ENCODE peak calls at places on chromosomes 3 and 15, in seven cellular contexts. S, V, E, G, L, H and J are unnamed samples.

GRCh38 chr15:69810441-69811071 is 287.2 kb downstream of the TLE3 start:
- DNase-seq in V (no peak), L (no peak), E (no peak), H (no peak), S (no peak), G (no peak), J (no peak)

GRCh38 chr15:58755956-58756355 is 6.4 kb upstream of the ADAM10 start:
- DNase-seq in E (no peak), V (no peak), H (no peak), G (no peak), S (no peak), L (peak; percentile 7), J (no peak)

GRCh38 chr3:133893683-133894333 is 1.9 kb downstream of the RAB6B start:
- DNase-seq in V (no peak), G (no peak), E (no peak), L (no peak), H (no peak), S (no peak), J (no peak)

GRCh38 chr15:89089316-89090230 is 1.3 kb downstream of the ABHD2 start:
- DNase-seq in V (no peak), L (no peak), S (no peak), G (no peak), H (no peak), E (no peak), J (no peak)

GRCh38 chr3:103173940-103174339 is 739.1 kb downstream of the ZPLD1 start:
- DNase-seq in L (no peak), G (no peak), S (no peak), V (no peak), H (no peak), E (no peak), J (no peak)

GRCh38 chr3:64104691-64105101 is 81.4 kb upstream of the PSMD6 start:
- DNase-seq in H (no peak), V (peak; percentile 87), S (no peak), L (peak; percentile 36), G (no peak), E (no peak), J (peak; percentile 98)

GRCh38 chr3:132203889-132204596 is 113.2 kb upstream of the ACP3 start:
- DNase-seq in H (no peak), E (no peak), L (no peak), V (no peak), S (no peak), G (no peak), J (no peak)

GRCh38 chr3:119357190-119357589 is 63.0 kb downstream of the ARHGAP31 start:
- DNase-seq in E (no peak), V (no peak), G (no peak), H (no peak), L (no peak), S (no peak), J (peak; percentile 23)

GRCh38 chr15:97984157-97984556 is 23.7 kb downstream of the ARRDC4 start:
- DNase-seq in H (no peak), V (no peak), G (no peak), E (no peak), S (no peak), L (no peak), J (no peak)

GRCh38 chr3:188362405-188362831 is 208.5 kb downstream of the LPP start:
- DNase-seq in V (peak; percentile 69), L (peak; percentile 41), H (no peak), S (no peak), G (no peak), E (peak; percentile 92), J (peak; percentile 89)

GRCh38 chr15:38374477-38374876 is 79.5 kb upstream of the FAM98B start:
- DNase-seq in H (no peak), L (no peak), G (no peak), S (no peak), E (no peak), V (no peak), J (no peak)

GRCh38 chr3:105444725-105445124 is 78.0 kb downstream of the ALCAM start:
- DNase-seq in V (peak; percentile 44), G (no peak), L (no peak), H (no peak), E (no peak), S (no peak), J (peak; percentile 45)

GRCh38 chr3:112353365-112353764 is 20.4 kb downstream of the CD200 start:
- DNase-seq in E (no peak), G (no peak), S (no peak), V (no peak), L (no peak), H (no peak), J (no peak)

GRCh38 chr3:112351036-112351435 is 18.1 kb downstream of the CD200 start:
- DNase-seq in L (no peak), H (no peak), S (no peak), G (no peak), V (no peak), E (no peak), J (no peak)

GRCh38 chr3:112351823-112352222 is 18.9 kb downstream of the CD200 start:
- DNase-seq in E (no peak), L (no peak), H (no peak), S (no peak), G (no peak), V (no peak), J (no peak)

GRCh38 chr3:112354642-112355333 is 21.8 kb downstream of the CD200 start:
- DNase-seq in E (no peak), L (no peak), G (no peak), H (no peak), V (no peak), S (no peak), J (no peak)

GRCh38 chr3:112352720-112353119 is 19.8 kb downstream of the CD200 start:
- DNase-seq in E (no peak), H (no peak), V (no peak), G (no peak), S (no peak), L (no peak), J (no peak)
- H3K4me3 ChIP-seq in E (no peak overlapping the region), H (no peak overlapping the region), V (no peak overlapping the region), G (no peak overlapping the region), S (no peak overlapping the region), L (no peak overlapping the region), J (no peak overlapping the region)

GRCh38 chr15:55700876-55701275 is 42.1 kb downstream of the PRTG start:
- DNase-seq in S (no peak), H (no peak), L (no peak), V (no peak), E (no peak), G (no peak), J (no peak)

GRCh38 chr15:55698653-55699052 is 44.3 kb downstream of the PRTG start:
- DNase-seq in L (no peak), H (no peak), G (no peak), V (no peak), E (no peak), S (no peak), J (no peak)

GRCh38 chr15:55695432-55695831 is 47.5 kb downstream of the PRTG start:
- DNase-seq in L (no peak), G (no peak), S (no peak), V (peak; percentile 5), E (no peak), H (no peak), J (no peak)

GRCh38 chr15:55694652-55695150 is 48.3 kb downstream of the PRTG start:
- DNase-seq in E (no peak), V (peak; percentile 83), L (no peak), H (no peak), G (no peak), S (no peak), J (peak; percentile 7)

DNA sequence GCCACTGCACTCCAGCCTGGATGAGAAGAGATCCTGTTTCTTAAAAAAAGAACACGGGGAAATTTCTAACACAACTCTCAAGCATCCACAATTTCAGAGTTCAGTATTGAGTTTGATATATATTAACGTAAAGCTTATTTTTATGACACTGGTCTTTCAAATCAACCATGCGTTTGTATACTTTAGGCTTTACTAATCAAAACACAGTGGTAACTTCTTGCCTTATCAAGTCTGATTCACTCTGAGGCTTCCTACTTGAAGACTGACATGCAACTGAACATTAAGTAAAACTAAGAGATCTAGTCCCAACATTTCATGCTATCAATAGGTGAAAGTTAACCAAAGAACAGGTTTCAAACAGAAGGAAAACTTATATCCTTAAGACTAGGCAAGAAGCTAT is 46.7 kb downstream of the PRTG start:
- DNase-seq in E (peak; percentile 5), H (no peak), V (peak; percentile 78), L (no peak), G (no peak), S (no peak), J (no peak)
- H3K27me3 ChIP-seq in E (no peaks in the 10 kb centered on the region), H (no peaks in the 10 kb centered on the region), V (peaks cover 29% of the 10 kb centered on the region), L (no peaks in the 10 kb centered on the region), G (no peaks in the 10 kb centered on the region), S (no peaks in the 10 kb centered on the region), J (no peaks in the 10 kb centered on the region)

DNA sequence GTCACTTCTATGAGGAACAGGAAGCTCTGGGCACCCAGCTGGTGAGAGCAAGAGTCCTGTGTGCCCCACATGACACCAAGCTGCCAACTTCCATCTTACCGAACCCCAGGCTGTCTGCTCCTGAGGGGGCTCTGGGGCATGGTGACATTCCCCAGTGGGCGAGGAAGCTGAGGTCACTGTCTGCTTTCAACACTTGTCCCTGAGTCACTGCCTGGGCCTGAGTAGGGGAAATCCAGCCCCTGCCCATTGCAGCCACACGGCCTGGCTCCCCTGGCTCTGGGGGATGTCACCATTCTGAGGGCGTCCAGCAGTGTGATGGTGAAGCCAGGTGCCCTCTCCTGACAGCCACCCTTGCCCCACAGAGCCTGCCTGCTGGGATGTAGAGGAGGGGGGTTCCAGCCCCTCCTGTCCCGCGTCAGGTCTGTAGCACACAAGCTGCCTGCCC is 69.7 kb upstream of the GATM start:
- DNase-seq in E (no peak), H (no peak), G (no peak), V (peak; percentile 38), L (peak; percentile 39), S (no peak), J (peak; percentile 60)
- TF ChIP-seq CTCF in E (no peak), H (no peak), G (no peak), V (no peak), L (no peak), S (no peak), J (no peak)

GRCh38 chr3:190534386-190534785 is 20.5 kb downstream of the IL1RAP start:
- DNase-seq in L (no peak), E (no peak), H (no peak), G (no peak), S (no peak), V (no peak), J (peak; percentile 72)
- H3K4me3 ChIP-seq in L (no peak overlapping the region), E (no peak overlapping the region), H (no peak overlapping the region), G (no peak overlapping the region), S (no peak overlapping the region), V (no peak overlapping the region), J (no peak overlapping the region)

GRCh38 chr3:43286886-43287301 is 554 bp downstream of the SNRK start:
- DNase-seq in E (no peak), S (no peak), H (no peak), G (peak; percentile 73), L (no peak), V (no peak), J (peak; percentile 10)
- H3K27me3 ChIP-seq in E (no peaks in the 10 kb centered on the region), S (no peaks in the 10 kb centered on the region), H (no peaks in the 10 kb centered on the region), G (no peaks in the 10 kb centered on the region), L (no peaks in the 10 kb centered on the region), V (peaks cover 10% of the 10 kb centered on the region), J (no peaks in the 10 kb centered on the region)

GRCh38 chr3:121989943-121990342 is 32.1 kb downstream of the ILDR1 start:
- DNase-seq in E (no peak), H (peak; percentile 65), L (no peak), V (no peak), G (no peak), S (no peak), J (peak; percentile 53)
- TF ChIP-seq CTCF in E (no peak), H (peak; percentile 16), L (peak; percentile 32), V (no peak), G (peak; percentile 8), S (no peak), J (peak; percentile 45)